ENCODE peak calls at places on chromosomes 5 and 9, in nine cellular contexts. S is stimulated activated CD8-positive, alpha-beta memory T cell treated with anti-CD3 and anti-CD28 coated beads, Interleukin-15, amount 100 ng/mL, for 4 hours; C is left ventricle myocardium inferior; K is SW 1271; Y is stimulated activated CD4-positive, alpha-beta T cell treated with anti-CD3 and anti-CD28 coated beads, Interleukin-2, amount 100 ng/mL, for 48 hours; P is activated CD4-positive, alpha-beta T cell treated with anti-CD3 and anti-CD28 coated beads for 24 hours; T is endothelial cell; H is hepatic stellate cell; G is islet precursor cell. Z is an unnamed sample.

GRCh38 chr9:96383165-96383939 is at the start of gene SLC35D2:
- DNase-seq in S (no peak), C (peak), K (peak), Y (no peak), P (no peak), T (peak), H (peak), G (peak), Z (peak)

GRCh38 chr5:61809651-61810050 is 477.6 kb downstream of the ZSWIM6 start:
- DNase-seq in S (no peak), C (no peak), K (no peak), Y (no peak), P (no peak), T (no peak), H (no peak), G (no peak), Z (no peak)

GRCh38 chr5:159163027-159163699 is 46.2 kb downstream of the RNF145 start:
- DNase-seq in S (no peak), C (no peak), K (peak), Y (no peak), P (no peak), T (no peak), H (no peak), G (peak), Z (no peak)

GRCh38 chr5:126119894-126120442 is 303.2 kb upstream of the GRAMD2B start:
- DNase-seq in S (no peak), C (no peak), K (no peak), Y (no peak), P (no peak), T (no peak), H (no peak), G (no peak), Z (no peak)

GRCh38 chr5:168104811-168105481 is 186.5 kb upstream of the WWC1 start:
- DNase-seq in S (no peak), C (no peak), K (no peak), Y (no peak), P (no peak), T (peak), H (no peak), G (no peak), Z (no peak)

GRCh38 chr5:102611312-102611711 is 112.5 kb upstream of the SLCO6A1 start:
- DNase-seq in S (no peak), C (no peak), K (no peak), Y (no peak), P (no peak), T (no peak), H (no peak), G (no peak), Z (no peak)

GRCh38 chr9:136311433-136312375 is 7.8 kb upstream of the CCDC187 start:
- DNase-seq in S (no peak), C (no peak), K (no peak), Y (no peak), P (no peak), T (no peak), H (no peak), G (no peak), Z (no peak)

GRCh38 chr5:10729320-10730133 is 31.5 kb downstream of the DAP start:
- DNase-seq in S (no peak), C (peak), K (no peak), Y (no peak), P (no peak), T (no peak), H (no peak), G (no peak), Z (no peak)

GRCh38 chr5:73381587-73382411 is 66.8 kb downstream of the FOXD1 start:
- DNase-seq in S (no peak), C (no peak), K (no peak), Y (no peak), P (no peak), T (no peak), H (no peak), G (no peak), Z (no peak)

GRCh38 chr9:12554636-12555035 is 138.5 kb upstream of the TYRP1 start:
- DNase-seq in S (no peak), C (no peak), K (no peak), Y (no peak), P (no peak), T (peak), H (no peak), G (no peak), Z (no peak)

GRCh38 chr5:95778713-95779426 is 43.7 kb downstream of the GLRX start:
- DNase-seq in S (no peak), C (no peak), K (no peak), Y (no peak), P (no peak), T (no peak), H (no peak), G (no peak), Z (peak)

GRCh38 chr5:35094966-35095365 is 47.2 kb upstream of the AGXT2 start:
- DNase-seq in S (no peak), C (no peak), K (no peak), Y (no peak), P (no peak), T (no peak), H (no peak), G (no peak), Z (no peak)

GRCh38 chr9:128644452-128644851 is 12.2 kb downstream of the DYNC2I2 start:
- DNase-seq in S (no peak), C (no peak), K (no peak), Y (no peak), P (no peak), T (no peak), H (no peak), G (no peak), Z (no peak)

GRCh38 chr9:115158666-115159481 is 40.9 kb upstream of the TNC start:
- DNase-seq in S (no peak), C (no peak), K (no peak), Y (no peak), P (no peak), T (no peak), H (no peak), G (no peak), Z (no peak)

GRCh38 chr9:74120061-74120460 is 377.1 kb upstream of the RORB start:
- DNase-seq in S (no peak), C (no peak), K (no peak), Y (no peak), P (no peak), T (no peak), H (no peak), G (no peak), Z (no peak)

GRCh38 chr9:33877727-33878489 is 60.9 kb downstream of the UBE2R2 start:
- DNase-seq in S (no peak), C (no peak), K (no peak), Y (no peak), P (no peak), T (no peak), H (no peak), G (no peak), Z (no peak)

GRCh38 chr5:81422671-81423070 is 28.7 kb upstream of the ACOT12 start:
- DNase-seq in S (no peak), C (no peak), K (no peak), Y (no peak), P (no peak), T (no peak), H (peak), G (no peak), Z (no peak)

GRCh38 chr9:13377286-13377925 is 97.9 kb upstream of the MPDZ start:
- DNase-seq in S (no peak), C (no peak), K (no peak), Y (no peak), P (no peak), T (no peak), H (no peak), G (no peak), Z (no peak)

GRCh38 chr5:150219142-150219541 is 29.3 kb downstream of the SLC6A7 start:
- DNase-seq in S (no peak), C (no peak), K (no peak), Y (no peak), P (no peak), T (no peak), H (peak), G (no peak), Z (no peak)

GRCh38 chr5:99061711-99062110 is 132.9 kb upstream of the CHD1 start:
- DNase-seq in S (no peak), C (no peak), K (no peak), Y (no peak), P (no peak), T (no peak), H (peak), G (no peak), Z (no peak)

GRCh38 chr5:175195698-175196656 is 248.0 kb downstream of the DRD1 start:
- DNase-seq in S (no peak), C (no peak), K (no peak), Y (no peak), P (no peak), T (peak), H (no peak), G (peak), Z (no peak)

GRCh38 chr9:97987490-97987889 is 4.3 kb downstream of the ANP32B start:
- DNase-seq in S (no peak), C (no peak), K (no peak), Y (no peak), P (no peak), T (no peak), H (no peak), G (no peak), Z (no peak)

GRCh38 chr5:133938932-133939331 is 29.5 kb downstream of the C5orf15 start:
- DNase-seq in S (no peak), C (no peak), K (no peak), Y (no peak), P (no peak), T (no peak), H (no peak), G (no peak), Z (no peak)

GRCh38 chr5:32390819-32391591 is 53.5 kb downstream of the ZFR start:
- DNase-seq in S (no peak), C (no peak), K (peak), Y (no peak), P (no peak), T (no peak), H (peak), G (no peak), Z (no peak)

GRCh38 chr9:128637656-128638055 is 19.0 kb downstream of the DYNC2I2 start:
- DNase-seq in S (no peak), C (no peak), K (no peak), Y (no peak), P (no peak), T (no peak), H (no peak), G (no peak), Z (no peak)

GRCh38 chr9:37966443-37967271 is 62.7 kb upstream of the SLC25A51 start:
- DNase-seq in S (no peak), C (no peak), K (no peak), Y (no peak), P (no peak), T (no peak), H (no peak), G (no peak), Z (no peak)

GRCh38 chr5:151720195-151720594 is 33.5 kb upstream of the SPARC start:
- DNase-seq in S (no peak), C (no peak), K (no peak), Y (no peak), P (no peak), T (no peak), H (no peak), G (peak), Z (no peak)

GRCh38 chr5:35161637-35162248 is 68.5 kb downstream of the PRLR start:
- DNase-seq in S (no peak), C (no peak), K (no peak), Y (no peak), P (no peak), T (no peak), H (no peak), G (no peak), Z (no peak)